ENCODE peak calls at places on chromosomes 4 and X, in eight cellular contexts. One of them, this sample, is unnamed.

GRCh38 chr4:115054836-115055235 is 58.6 kb downstream of the NDST4 start:
- DNase-seq in Caco-2: no peak
- DNase-seq in bronchial epithelial cell: peak; percentile 1
- DNase-seq in PC-3: no peak
- DNase-seq in endothelial cell: no peak
- DNase-seq in fibroblast of pulmonary artery: no peak
- DNase-seq in RWPE1: no peak
- DNase-seq in upper lobe of right lung: no peak
- DNase-seq in this sample: no peak

GRCh38 chr4:132809298-132810032 is 339.6 kb upstream of the PCDH10 start:
- DNase-seq in fibroblast of pulmonary artery: no peak
- DNase-seq in upper lobe of right lung: no peak
- DNase-seq in RWPE1: no peak
- DNase-seq in PC-3: no peak
- DNase-seq in Caco-2: peak; percentile 9
- DNase-seq in bronchial epithelial cell: no peak
- DNase-seq in endothelial cell: no peak
- DNase-seq in this sample: no peak

GRCh38 chr4:155529761-155530160 is 136.9 kb upstream of the GUCY1A1 start:
- DNase-seq in upper lobe of right lung: no peak
- DNase-seq in PC-3: peak; percentile 41
- DNase-seq in Caco-2: no peak
- DNase-seq in RWPE1: no peak
- DNase-seq in fibroblast of pulmonary artery: no peak
- DNase-seq in endothelial cell: no peak
- DNase-seq in bronchial epithelial cell: no peak
- DNase-seq in this sample: no peak

GRCh38 chr4:73103799-73104503 is 34.4 kb upstream of the COX18 start:
- DNase-seq in endothelial cell: no peak
- DNase-seq in fibroblast of pulmonary artery: peak; percentile 9
- DNase-seq in bronchial epithelial cell: peak; percentile 4
- DNase-seq in upper lobe of right lung: no peak
- DNase-seq in Caco-2: peak; percentile 60
- DNase-seq in RWPE1: no peak
- DNase-seq in PC-3: peak; percentile 24
- DNase-seq in this sample: no peak

GRCh38 chrX:100264200-100264599 is 145.9 kb downstream of the PCDH19 start:
- DNase-seq in bronchial epithelial cell: no peak
- DNase-seq in Caco-2: no peak
- DNase-seq in RWPE1: no peak
- DNase-seq in endothelial cell: no peak
- DNase-seq in upper lobe of right lung: no peak
- DNase-seq in PC-3: no peak
- DNase-seq in fibroblast of pulmonary artery: no peak
- DNase-seq in this sample: no peak

GRCh38 chr4:108536577-108536976 is 83.8 kb upstream of the RPL34 start:
- DNase-seq in bronchial epithelial cell: peak; percentile 82
- DNase-seq in Caco-2: peak; percentile 42
- DNase-seq in endothelial cell: no peak
- DNase-seq in PC-3: peak; percentile 38
- DNase-seq in upper lobe of right lung: no peak
- DNase-seq in RWPE1: no peak
- DNase-seq in fibroblast of pulmonary artery: peak; percentile 36
- DNase-seq in this sample: no peak

GRCh38 chrX:12383196-12383595 is 244.9 kb downstream of the FRMPD4 start:
- DNase-seq in Caco-2: peak; percentile 7
- DNase-seq in bronchial epithelial cell: no peak
- DNase-seq in RWPE1: no peak
- DNase-seq in PC-3: peak; percentile 4
- DNase-seq in endothelial cell: no peak
- DNase-seq in upper lobe of right lung: no peak
- DNase-seq in fibroblast of pulmonary artery: no peak
- DNase-seq in this sample: no peak

GRCh38 chrX:18461431-18461830 is 36.0 kb downstream of the CDKL5 start:
- DNase-seq in fibroblast of pulmonary artery: peak; percentile 6
- DNase-seq in upper lobe of right lung: no peak
- DNase-seq in RWPE1: no peak
- DNase-seq in bronchial epithelial cell: peak; percentile 1
- DNase-seq in Caco-2: no peak
- DNase-seq in PC-3: no peak
- DNase-seq in endothelial cell: no peak
- DNase-seq in this sample: no peak

GRCh38 chr4:183348706-183349659 is 26.8 kb upstream of the CLDN24 start:
- DNase-seq in RWPE1: peak; percentile 58
- DNase-seq in bronchial epithelial cell: peak; percentile 10
- DNase-seq in upper lobe of right lung: no peak
- DNase-seq in endothelial cell: no peak
- DNase-seq in Caco-2: no peak
- DNase-seq in fibroblast of pulmonary artery: peak; percentile 81
- DNase-seq in PC-3: peak; percentile 60
- DNase-seq in this sample: no peak

GRCh38 chrX:72041901-72042859 is 89.5 kb downstream of the RTL5 start:
- DNase-seq in upper lobe of right lung: no peak
- DNase-seq in RWPE1: no peak
- DNase-seq in Caco-2: no peak
- DNase-seq in fibroblast of pulmonary artery: no peak
- DNase-seq in endothelial cell: no peak
- DNase-seq in bronchial epithelial cell: no peak
- DNase-seq in PC-3: no peak
- DNase-seq in this sample: no peak

DNA sequence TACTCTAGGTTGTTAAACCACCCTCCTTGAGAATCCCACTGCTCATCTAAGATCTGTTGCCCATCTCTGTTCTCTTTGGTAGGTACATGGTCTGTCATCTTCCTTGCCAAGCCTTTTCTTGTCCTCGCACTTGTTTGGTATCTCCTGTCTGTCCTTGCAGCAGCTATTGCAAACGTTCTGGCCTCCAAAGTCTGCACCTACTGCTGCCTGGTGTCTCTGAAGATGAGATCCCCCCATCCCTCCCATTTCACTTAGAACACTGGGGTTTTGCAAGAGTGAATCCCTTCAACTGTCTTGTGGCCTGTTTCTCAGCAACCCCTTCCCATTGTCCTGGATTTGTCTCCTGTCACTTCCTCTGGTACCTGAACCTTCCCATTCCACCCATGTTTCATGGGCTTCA is 673 bp downstream of the CNGA2 start:
- DNase-seq in fibroblast of pulmonary artery: no peak
- DNase-seq in PC-3: no peak
- DNase-seq in upper lobe of right lung: no peak
- DNase-seq in Caco-2: no peak
- DNase-seq in RWPE1: no peak
- DNase-seq in bronchial epithelial cell: no peak
- DNase-seq in endothelial cell: no peak
- DNase-seq in this sample: no peak
- TF ChIP-seq CTCF in fibroblast of pulmonary artery: no peak
- TF ChIP-seq CTCF in PC-3: no peak
- TF ChIP-seq CTCF in upper lobe of right lung: no peak
- TF ChIP-seq CTCF in Caco-2: no peak
- TF ChIP-seq CTCF in RWPE1: no peak
- TF ChIP-seq CTCF in bronchial epithelial cell: no peak
- TF ChIP-seq CTCF in endothelial cell: no peak
- TF ChIP-seq CTCF in this sample: no peak

GRCh38 chrX:134782796-134783195 is 124.5 kb upstream of the PLAC1 start:
- DNase-seq in PC-3: peak; percentile 72
- DNase-seq in bronchial epithelial cell: peak; percentile 44
- DNase-seq in Caco-2: peak; percentile 24
- DNase-seq in RWPE1: peak; percentile 4
- DNase-seq in endothelial cell: peak; percentile 5
- DNase-seq in fibroblast of pulmonary artery: peak; percentile 67
- DNase-seq in upper lobe of right lung: no peak
- DNase-seq in this sample: no peak
- TF ChIP-seq CTCF in PC-3: peak; percentile 64
- TF ChIP-seq CTCF in bronchial epithelial cell: peak; percentile 24
- TF ChIP-seq CTCF in Caco-2: peak; percentile 35
- TF ChIP-seq CTCF in RWPE1: peak; percentile 37
- TF ChIP-seq CTCF in endothelial cell: peak; percentile 63
- TF ChIP-seq CTCF in fibroblast of pulmonary artery: peak; percentile 50
- TF ChIP-seq CTCF in upper lobe of right lung: peak; percentile 47
- TF ChIP-seq CTCF in this sample: no peak

GRCh38 chr4:54234497-54235205 is 5.6 kb downstream of the PDGFRA start:
- DNase-seq in PC-3: no peak
- DNase-seq in Caco-2: no peak
- DNase-seq in fibroblast of pulmonary artery: peak; percentile 39
- DNase-seq in bronchial epithelial cell: no peak
- DNase-seq in upper lobe of right lung: no peak
- DNase-seq in endothelial cell: no peak
- DNase-seq in RWPE1: no peak
- DNase-seq in this sample: no peak
- TF ChIP-seq CTCF in PC-3: peak; percentile 4
- TF ChIP-seq CTCF in Caco-2: peak; percentile 9
- TF ChIP-seq CTCF in fibroblast of pulmonary artery: peak; percentile 18
- TF ChIP-seq CTCF in bronchial epithelial cell: no peak
- TF ChIP-seq CTCF in upper lobe of right lung: no peak
- TF ChIP-seq CTCF in endothelial cell: peak; percentile 24
- TF ChIP-seq CTCF in RWPE1: peak; percentile 31
- TF ChIP-seq CTCF in this sample: no peak

DNA sequence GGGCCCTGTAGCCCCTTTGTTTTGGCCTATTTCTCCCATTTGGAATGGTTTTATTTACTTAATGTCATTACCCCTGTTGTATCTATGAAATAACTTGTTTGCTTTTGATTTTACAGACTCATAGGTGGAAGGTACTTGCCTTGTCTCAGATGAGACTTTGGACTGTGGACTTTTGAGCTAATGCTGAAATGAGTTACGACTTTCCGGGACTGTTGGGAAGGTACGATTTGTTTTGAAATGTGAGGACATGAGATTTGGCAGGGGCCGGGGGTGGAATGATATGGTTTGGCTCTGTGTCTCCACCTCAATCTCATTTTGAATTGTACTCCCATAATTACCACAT is 39.4 kb downstream of the NLRP2B start:
- DNase-seq in Caco-2: no peak
- DNase-seq in fibroblast of pulmonary artery: no peak
- DNase-seq in PC-3: no peak
- DNase-seq in upper lobe of right lung: no peak
- DNase-seq in endothelial cell: no peak
- DNase-seq in bronchial epithelial cell: no peak
- DNase-seq in RWPE1: no peak
- DNase-seq in this sample: no peak
- TF ChIP-seq CTCF in Caco-2: no peak
- TF ChIP-seq CTCF in fibroblast of pulmonary artery: no peak
- TF ChIP-seq CTCF in PC-3: no peak
- TF ChIP-seq CTCF in upper lobe of right lung: no peak
- TF ChIP-seq CTCF in endothelial cell: no peak
- TF ChIP-seq CTCF in bronchial epithelial cell: no peak
- TF ChIP-seq CTCF in RWPE1: no peak
- TF ChIP-seq CTCF in this sample: no peak

GRCh38 chrX:115268421-115268820 is 21.1 kb upstream of the LUZP4 start:
- DNase-seq in fibroblast of pulmonary artery: no peak
- DNase-seq in upper lobe of right lung: no peak
- DNase-seq in bronchial epithelial cell: peak; percentile 18
- DNase-seq in Caco-2: peak; percentile 4
- DNase-seq in PC-3: peak; percentile 43
- DNase-seq in RWPE1: no peak
- DNase-seq in endothelial cell: no peak
- DNase-seq in this sample: no peak
- TF ChIP-seq CTCF in fibroblast of pulmonary artery: peak; percentile 24
- TF ChIP-seq CTCF in upper lobe of right lung: peak; percentile 21
- TF ChIP-seq CTCF in bronchial epithelial cell: no peak
- TF ChIP-seq CTCF in Caco-2: no peak
- TF ChIP-seq CTCF in PC-3: peak; percentile 53
- TF ChIP-seq CTCF in RWPE1: no peak
- TF ChIP-seq CTCF in endothelial cell: peak; percentile 40
- TF ChIP-seq CTCF in this sample: no peak

GRCh38 chrX:70979136-70979762 is 48.4 kb upstream of the SLC7A3 start:
- DNase-seq in Caco-2: peak; percentile 25
- DNase-seq in bronchial epithelial cell: peak; percentile 20
- DNase-seq in RWPE1: no peak
- DNase-seq in fibroblast of pulmonary artery: peak; percentile 60
- DNase-seq in PC-3: peak; percentile 41
- DNase-seq in endothelial cell: peak; percentile 4
- DNase-seq in upper lobe of right lung: no peak
- DNase-seq in this sample: no peak
- TF ChIP-seq CTCF in Caco-2: no peak
- TF ChIP-seq CTCF in bronchial epithelial cell: peak; percentile 37
- TF ChIP-seq CTCF in RWPE1: no peak
- TF ChIP-seq CTCF in fibroblast of pulmonary artery: peak; percentile 55
- TF ChIP-seq CTCF in PC-3: peak; percentile 54
- TF ChIP-seq CTCF in endothelial cell: no peak
- TF ChIP-seq CTCF in upper lobe of right lung: peak; percentile 17
- TF ChIP-seq CTCF in this sample: no peak

This sample was measured in CD8-positive, alpha-beta T cell.